ENCODE peak calls at places on chromosomes 2 and 18, in ten cellular contexts. M is KBM-7, O is substantia nigra, W is LHCN-M2, B is D341Med, D is fibroblast of gingiva, R is NCI-H1436, G is hypothalamus, L is skeletal muscle cell, Z is Daoy. P is an unnamed sample.

GRCh38 chr2:134836986-134837385 is 1.4 kb upstream of the ACMSD start:
- DNase-seq in G (no peak), W (peak; percentile 91), B (no peak), O (no peak), Z (peak; percentile 68), M (no peak), D (peak; percentile 55), R (no peak), L (peak; percentile 88), P (no peak)

GRCh38 chr2:19871836-19872235 is 29.9 kb downstream of the TTC32 start:
- DNase-seq in G (no peak), R (no peak), B (no peak), M (no peak), D (no peak), O (no peak), W (no peak), L (no peak), Z (no peak), P (no peak)

GRCh38 chr2:149065236-149065635 is 26.7 kb downstream of the LYPD6B start:
- DNase-seq in M (no peak), D (no peak), B (no peak), W (no peak), O (no peak), Z (peak; percentile 71), R (no peak), L (no peak), G (no peak), P (no peak)

GRCh38 chr2:191178806-191179514 is 28.2 kb upstream of the STAT4 start:
- DNase-seq in R (no peak), G (no peak), O (no peak), W (no peak), Z (no peak), D (peak; percentile 99), B (no peak), L (peak; percentile 98), M (no peak), P (no peak)

GRCh38 chr18:52046842-52047241 is 293.2 kb upstream of the DCC start:
- DNase-seq in O (no peak), L (no peak), M (no peak), B (peak; percentile 85), Z (no peak), R (no peak), W (no peak), D (no peak), G (no peak), P (no peak)

GRCh38 chr2:61763605-61764034 is 90.2 kb downstream of the FAM161A start:
- DNase-seq in O (peak; percentile 80), Z (peak; percentile 88), B (peak; percentile 80), R (peak; percentile 56), D (peak; percentile 83), W (peak; percentile 85), L (peak; percentile 64), M (no peak), G (no peak), P (peak; percentile 39)

GRCh38 chr18:1013951-1014350 is 109.3 kb downstream of the ADCYAP1 start:
- DNase-seq in R (no peak), Z (no peak), D (no peak), M (no peak), B (no peak), O (no peak), G (no peak), W (no peak), L (no peak), P (no peak)

GRCh38 chr2:69918391-69918790 is 3.5 kb downstream of the MXD1 start:
- DNase-seq in B (no peak), M (peak; percentile 52), D (no peak), R (no peak), L (no peak), W (no peak), O (no peak), Z (no peak), G (no peak), P (no peak)

GRCh38 chr2:86079981-86080911 is 25.4 kb downstream of the POLR1A start:
- DNase-seq in B (peak; percentile 80), Z (peak; percentile 56), O (peak; percentile 43), D (peak; percentile 62), R (peak; percentile 50), W (peak; percentile 59), L (no peak), M (peak; percentile 81), G (no peak), P (peak; percentile 66)

GRCh38 chr2:225104971-225105370 is 62.7 kb upstream of the DOCK10 start:
- DNase-seq in R (no peak), D (no peak), Z (no peak), O (no peak), B (no peak), L (no peak), W (no peak), M (no peak), G (no peak), P (no peak)

GRCh38 chr18:48293954-48294893 is 115.0 kb downstream of the ZBTB7C start:
- DNase-seq in B (peak; percentile 71), D (no peak), O (no peak), G (no peak), L (peak; percentile 26), R (peak; percentile 97), M (no peak), Z (peak; percentile 26), W (peak; percentile 65), P (no peak)

GRCh38 chr18:37584217-37584616 is 18.6 kb upstream of the CELF4 start:
- DNase-seq in B (no peak), R (no peak), Z (no peak), L (no peak), O (no peak), G (no peak), W (no peak), D (no peak), M (no peak), P (no peak)

GRCh38 chr2:164388511-164388910 is 232.8 kb downstream of the GRB14 start:
- DNase-seq in O (no peak), W (peak; percentile 81), Z (peak; percentile 25), D (peak; percentile 28), G (no peak), R (no peak), L (peak; percentile 39), M (peak; percentile 1), B (no peak), P (no peak)

GRCh38 chr18:48308755-48309154 is 100.4 kb downstream of the ZBTB7C start:
- DNase-seq in Z (no peak), B (no peak), R (no peak), M (no peak), O (no peak), W (no peak), G (no peak), L (no peak), D (no peak), P (no peak)

GRCh38 chr2:144015655-144016245 is 504.2 kb downstream of the ZEB2 start:
- DNase-seq in R (no peak), O (no peak), L (peak; percentile 93), M (no peak), D (peak; percentile 90), Z (peak; percentile 2), W (peak; percentile 45), G (no peak), B (no peak), P (no peak)

GRCh38 chr2:218992703-218993344 is 398 bp downstream of the CRYBA2 start:
- DNase-seq in L (no peak), R (no peak), O (no peak), G (no peak), B (no peak), D (no peak), M (no peak), Z (peak; percentile 50), W (no peak), P (no peak)

GRCh38 chr2:180141600-180141999 is 134.5 kb upstream of the CWC22 start:
- DNase-seq in L (no peak), W (no peak), O (no peak), R (no peak), D (no peak), G (no peak), Z (no peak), M (no peak), B (no peak), P (no peak)

GRCh38 chr2:151766421-151767153 is 32.3 kb upstream of the NEB start:
- DNase-seq in O (no peak), B (no peak), Z (no peak), L (no peak), G (no peak), W (no peak), D (no peak), R (peak; percentile 15), M (no peak), P (peak; percentile 12)

GRCh38 chr2:88568179-88568578 is 59.1 kb downstream of the EIF2AK3 start:
- DNase-seq in M (no peak), B (no peak), W (no peak), Z (no peak), D (no peak), L (no peak), R (no peak), O (no peak), G (no peak), P (no peak)

GRCh38 chr2:233355916-233356315 is 1.6 kb downstream of the DGKD start:
- DNase-seq in W (no peak), R (no peak), G (no peak), B (no peak), O (no peak), M (no peak), L (no peak), Z (no peak), D (no peak), P (no peak)

GRCh38 chr2:241577413-241578122 is 19.0 kb downstream of the BOK start:
- DNase-seq in Z (no peak), R (no peak), W (no peak), L (no peak), D (no peak), B (no peak), O (no peak), M (no peak), G (no peak), P (no peak)

GRCh38 chr2:24832526-24832925 is 39.3 kb downstream of the CENPO start:
- DNase-seq in Z (no peak), L (no peak), B (no peak), M (no peak), R (no peak), D (no peak), O (no peak), G (no peak), W (no peak), P (no peak)

GRCh38 chr2:19812166-19812565 is 89.6 kb downstream of the TTC32 start:
- DNase-seq in O (no peak), R (no peak), Z (no peak), B (no peak), W (no peak), D (no peak), M (no peak), G (no peak), L (no peak), P (no peak)

GRCh38 chr2:155947069-155947468 is 385.5 kb downstream of the NR4A2 start:
- DNase-seq in M (no peak), D (no peak), G (no peak), R (no peak), B (peak; percentile 51), Z (no peak), W (no peak), L (no peak), O (no peak), P (no peak)

GRCh38 chr2:235011607-235011928 is 59.8 kb downstream of the SH3BP4 start:
- DNase-seq in G (no peak), R (no peak), Z (no peak), L (no peak), M (no peak), W (no peak), B (no peak), O (no peak), D (no peak), P (no peak)

GRCh38 chr2:6973895-6974545 is 56.8 kb downstream of the RNF144A start:
- DNase-seq in B (no peak), R (no peak), O (no peak), L (no peak), W (no peak), M (no peak), D (no peak), G (no peak), Z (peak; percentile 18), P (no peak)

GRCh38 chr18:58020567-58021107 is 23.4 kb upstream of the NEDD4L start:
- DNase-seq in M (no peak), B (no peak), G (no peak), Z (no peak), W (no peak), D (no peak), R (no peak), O (no peak), L (no peak), P (no peak)

GRCh38 chr18:24799176-24799575 is 338.7 kb downstream of the HRH4 start:
- DNase-seq in W (no peak), D (no peak), R (no peak), O (no peak), Z (no peak), L (no peak), B (no peak), M (peak; percentile 31), G (no peak), P (no peak)